ENCODE peak calls at places on chromosomes 1 and 21, in five cellular contexts. S is sigmoid colon, M is suprapubic skin, C is tibial nerve, N is A549. R is an unnamed sample.

GRCh38 chr1:23559985-23560755 is 869 bp upstream of the ID3 start:
- DNase-seq in S (no peak), M (peak), C (no peak), N (no peak), R (no peak)

GRCh38 chr1:88892146-88892877 is 945 bp upstream of the GTF2B start:
- DNase-seq in S (no peak), M (no peak), C (no peak), N (peak), R (no peak)

GRCh38 chr1:24717867-24718650 is 27.2 kb upstream of the CLIC4 start:
- DNase-seq in S (no peak), M (no peak), C (peak), N (no peak), R (no peak)

GRCh38 chr21:42552407-42553336 is 39.0 kb downstream of the SLC37A1 start:
- DNase-seq in S (no peak), M (peak), C (no peak), N (no peak), R (no peak)

GRCh38 chr1:186502087-186502486 is 41.2 kb upstream of the PDC start:
- DNase-seq in S (no peak), M (no peak), C (no peak), N (no peak), R (no peak)

GRCh38 chr21:28537371-28538079 is 455.2 kb downstream of the LTN1 start:
- DNase-seq in S (no peak), M (no peak), C (no peak), N (no peak), R (no peak)

GRCh38 chr1:93605812-93606512 is 75.7 kb downstream of the BCAR3 start:
- DNase-seq in S (peak), M (no peak), C (no peak), N (peak), R (no peak)

GRCh38 chr1:37851782-37852210 is 7.6 kb downstream of the MTF1 start:
- DNase-seq in S (no peak), M (no peak), C (no peak), N (no peak), R (no peak)

GRCh38 chr1:24762133-24762676 is 17.0 kb downstream of the CLIC4 start:
- DNase-seq in S (no peak), M (no peak), C (no peak), N (no peak), R (no peak)

GRCh38 chr1:76501576-76502219 is 365.6 kb upstream of the ST6GALNAC5 start:
- DNase-seq in S (no peak), M (no peak), C (no peak), N (no peak), R (no peak)

GRCh38 chr1:215156232-215156631 is 73.7 kb downstream of the KCNK2 start:
- DNase-seq in S (no peak), M (no peak), C (no peak), N (no peak), R (no peak)

DNA sequence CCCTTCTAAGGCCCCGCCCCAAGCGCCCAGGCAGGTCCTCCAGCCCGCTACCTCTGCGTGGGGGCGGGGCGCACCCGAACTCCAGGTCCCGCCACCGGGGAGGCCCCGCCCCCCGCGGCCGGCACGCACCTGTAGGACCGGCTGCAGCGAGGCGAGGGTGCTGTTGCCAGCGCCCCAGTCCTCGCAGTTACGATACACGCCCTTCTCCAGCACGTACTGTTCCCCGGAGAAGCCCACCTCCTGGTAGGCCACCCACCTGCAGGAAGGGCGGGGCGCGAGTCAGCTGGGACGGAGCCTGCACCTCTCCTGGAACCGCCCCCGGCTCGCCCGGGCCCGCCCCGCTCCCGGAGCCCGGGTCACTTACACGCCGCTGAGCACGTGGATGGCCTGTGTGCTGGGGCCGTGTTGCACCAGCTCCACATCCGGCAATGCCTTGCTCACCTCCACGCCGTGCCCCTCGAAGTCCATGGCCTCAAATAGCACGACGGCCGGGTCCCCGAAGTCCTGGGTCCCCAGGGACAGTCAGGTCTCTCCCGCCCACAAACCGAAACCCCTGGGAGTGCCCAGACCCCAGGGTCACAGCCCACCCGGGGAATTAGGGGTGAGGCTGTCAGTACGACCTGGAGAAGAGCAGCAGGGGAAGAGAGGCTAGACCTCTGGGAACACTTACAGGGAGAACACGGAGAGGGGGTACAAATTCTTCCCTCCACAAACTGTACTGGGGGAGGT is 17.3 kb downstream of the CRYBG2 start:
- DNase-seq in S (no peak), M (peak), C (peak), N (peak), R (peak)
- TF ChIP-seq EP300 in S (no peak), M (no peak), C (no peak), N (no peak), R (no peak)

GRCh38 chr1:85200870-85201339 is at the start of gene SYDE2:
- DNase-seq in S (peak), M (peak), C (peak), N (peak), R (peak)
- TF ChIP-seq EP300 in S (no peak), M (no peak), C (no peak), N (no peak), R (no peak)

GRCh38 chr1:86194491-86195034 is 38.0 kb upstream of the COL24A1 start:
- DNase-seq in S (no peak), M (no peak), C (no peak), N (no peak), R (no peak)
- TF ChIP-seq EP300 in S (no peak), M (no peak), C (no peak), N (no peak), R (no peak)

GRCh38 chr1:59043796-59044195 is 253.1 kb upstream of the FGGY start:
- DNase-seq in S (peak), M (peak), C (peak), N (peak), R (peak)
- TF ChIP-seq EP300 in S (no peak), M (no peak), C (peak), N (no peak), R (no peak)

GRCh38 chr1:160949881-160950280 is 4.7 kb downstream of the ITLN2 start:
- DNase-seq in S (no peak), M (no peak), C (no peak), N (no peak), R (no peak)
- TF ChIP-seq EP300 in S (no peak), M (no peak), C (no peak), N (no peak), R (no peak)

GRCh38 chr1:201648911-201649775 is 110.2 kb downstream of the NAV1 start:
- DNase-seq in S (peak), M (peak), C (peak), N (peak), R (peak)

GRCh38 chr1:201647722-201648065 is 108.8 kb downstream of the NAV1 start:
- DNase-seq in S (no peak), M (no peak), C (no peak), N (no peak), R (no peak)

GRCh38 chr1:201646623-201647022 is 107.7 kb downstream of the NAV1 start:
- DNase-seq in S (no peak), M (no peak), C (no peak), N (no peak), R (no peak)

GRCh38 chr1:201647094-201647493 is 108.2 kb downstream of the NAV1 start:
- DNase-seq in S (no peak), M (no peak), C (no peak), N (no peak), R (no peak)

GRCh38 chr1:201648066-201648910 is 109.4 kb downstream of the NAV1 start:
- DNase-seq in S (peak), M (peak), C (peak), N (peak), R (peak)
- TF ChIP-seq EP300 in S (no peak), M (no peak), C (no peak), N (no peak), R (no peak)

GRCh38 chr1:6389971-6390370 is 3.6 kb downstream of the ACOT7 start:
- DNase-seq in S (no peak), M (no peak), C (no peak), N (no peak), R (no peak)

GRCh38 chr1:6393400-6394187 is at the start of gene ACOT7:
- DNase-seq in S (peak), M (peak), C (peak), N (peak), R (peak)

GRCh38 chr1:6392081-6392879 is 1.3 kb downstream of the ACOT7 start:
- DNase-seq in S (no peak), M (no peak), C (no peak), N (no peak), R (no peak)

GRCh38 chr1:6396998-6397397 is 3.4 kb upstream of the ACOT7 start:
- DNase-seq in S (no peak), M (no peak), C (no peak), N (no peak), R (no peak)

GRCh38 chr1:6392880-6393399 is 627 bp downstream of the ACOT7 start:
- DNase-seq in S (no peak), M (no peak), C (no peak), N (no peak), R (no peak)
- TF ChIP-seq EP300 in S (no peak), M (no peak), C (no peak), N (no peak), R (no peak)

DNA sequence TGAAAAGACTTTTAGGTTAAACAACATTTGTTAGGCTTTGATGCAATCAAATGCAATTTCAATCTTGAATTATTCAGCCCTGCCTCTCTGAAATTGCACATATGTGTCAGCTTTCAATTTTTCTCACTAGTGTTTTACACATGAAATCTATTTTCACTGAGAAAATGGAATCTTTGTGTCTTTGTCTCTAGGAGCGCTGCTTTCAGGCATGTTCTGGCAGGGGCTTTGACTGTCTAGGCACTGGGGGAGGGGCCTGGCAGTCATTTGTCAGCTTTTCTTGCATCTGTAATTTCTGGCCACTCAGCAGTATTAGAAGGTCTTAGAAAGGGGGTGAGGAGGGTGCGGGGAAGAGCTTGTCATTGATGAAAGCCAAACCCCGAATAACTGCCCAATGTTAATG is 264.4 kb downstream of the PTPRC start:
- DNase-seq in S (no peak), M (no peak), C (no peak), N (no peak), R (no peak)
- TF ChIP-seq EP300 in S (no peak), M (no peak), C (no peak), N (no peak), R (no peak)

R was measured in ovary.